ENCODE peak calls at places on chromosomes 6 and 20, in four cellular contexts. One of them, this sample, is unnamed.

GRCh38 chr20:40687384-40688128 is 1.5 kb downstream of the MAFB start:
- DNase-seq in A673: peak; percentile 58
- DNase-seq in Peyer's patch: no peak
- DNase-seq in mammary epithelial cell: peak; percentile 47
- DNase-seq in this sample: peak; percentile 77

GRCh38 chr6:105226598-105227291 is 46.9 kb upstream of the POPDC3 start:
- DNase-seq in A673: no peak
- DNase-seq in Peyer's patch: no peak
- DNase-seq in mammary epithelial cell: no peak
- DNase-seq in this sample: no peak

GRCh38 chr6:109351231-109352132 is 30.8 kb downstream of the CD164 start:
- DNase-seq in A673: no peak
- DNase-seq in Peyer's patch: peak; percentile 63
- DNase-seq in mammary epithelial cell: peak; percentile 32
- DNase-seq in this sample: no peak

GRCh38 chr6:95133578-95133977 is 443.8 kb upstream of the MANEA start:
- DNase-seq in A673: peak; percentile 36
- DNase-seq in Peyer's patch: no peak
- DNase-seq in mammary epithelial cell: peak; percentile 51
- DNase-seq in this sample: no peak

GRCh38 chr20:36252511-36252910 is 16.2 kb downstream of the AAR2 start:
- DNase-seq in A673: no peak
- DNase-seq in Peyer's patch: no peak
- DNase-seq in mammary epithelial cell: peak; percentile 41
- DNase-seq in this sample: no peak

GRCh38 chr20:53444386-53444785 is 149.3 kb downstream of the ZNF217 start:
- DNase-seq in A673: no peak
- DNase-seq in Peyer's patch: no peak
- DNase-seq in mammary epithelial cell: no peak
- DNase-seq in this sample: no peak

GRCh38 chr6:106084106-106084963 is 1.8 kb upstream of the PRDM1 start:
- DNase-seq in A673: peak; percentile 71
- DNase-seq in Peyer's patch: peak; percentile 69
- DNase-seq in mammary epithelial cell: peak; percentile 85
- DNase-seq in this sample: no peak

GRCh38 chr6:31897612-31898199 is at the start of gene EHMT2:
- DNase-seq in A673: peak; percentile 94
- DNase-seq in Peyer's patch: peak; percentile 92
- DNase-seq in mammary epithelial cell: peak; percentile 80
- DNase-seq in this sample: peak; percentile 84

GRCh38 chr6:45422541-45423110 is 44.9 kb upstream of the SUPT3H start:
- DNase-seq in A673: peak; percentile 65
- DNase-seq in Peyer's patch: peak; percentile 80
- DNase-seq in mammary epithelial cell: peak; percentile 57
- DNase-seq in this sample: peak; percentile 39

GRCh38 chr6:107736713-107737396 is 87.3 kb downstream of the SCML4 start:
- DNase-seq in A673: no peak
- DNase-seq in Peyer's patch: no peak
- DNase-seq in mammary epithelial cell: no peak
- DNase-seq in this sample: no peak

GRCh38 chr20:4234128-4234527 is 218.8 kb upstream of the RNF24 start:
- DNase-seq in A673: no peak
- DNase-seq in Peyer's patch: no peak
- DNase-seq in mammary epithelial cell: peak; percentile 45
- DNase-seq in this sample: no peak

GRCh38 chr20:43590036-43590391 is 723 bp upstream of the IFT52 start:
- DNase-seq in A673: no peak
- DNase-seq in Peyer's patch: no peak
- DNase-seq in mammary epithelial cell: no peak
- DNase-seq in this sample: no peak

GRCh38 chr6:20572940-20573339 is 38.7 kb downstream of the CDKAL1 start:
- DNase-seq in A673: peak; percentile 83
- DNase-seq in Peyer's patch: no peak
- DNase-seq in mammary epithelial cell: peak; percentile 25
- DNase-seq in this sample: no peak

GRCh38 chr20:58688414-58688813 is 4.2 kb upstream of the NPEPL1 start:
- DNase-seq in A673: no peak
- DNase-seq in Peyer's patch: no peak
- DNase-seq in mammary epithelial cell: no peak
- DNase-seq in this sample: no peak

GRCh38 chr20:37007898-37008649 is 56.6 kb upstream of the SAMHD1 start:
- DNase-seq in A673: no peak
- DNase-seq in Peyer's patch: no peak
- DNase-seq in mammary epithelial cell: peak; percentile 4
- DNase-seq in this sample: no peak

GRCh38 chr20:58331961-58332551 is 22.5 kb downstream of the RAB22A start:
- DNase-seq in A673: no peak
- DNase-seq in Peyer's patch: no peak
- DNase-seq in mammary epithelial cell: no peak
- DNase-seq in this sample: no peak

GRCh38 chr6:71419954-71420692 is 131.5 kb downstream of the OGFRL1 start:
- DNase-seq in A673: no peak
- DNase-seq in Peyer's patch: no peak
- DNase-seq in mammary epithelial cell: no peak
- DNase-seq in this sample: peak; percentile 72

GRCh38 chr6:131976545-131977061 is 25.4 kb upstream of the CCN2 start:
- DNase-seq in A673: no peak
- DNase-seq in Peyer's patch: no peak
- DNase-seq in mammary epithelial cell: no peak
- DNase-seq in this sample: no peak

GRCh38 chr20:51129201-51129671 is 106.3 kb upstream of the KCNG1 start:
- DNase-seq in A673: no peak
- DNase-seq in Peyer's patch: peak; percentile 55
- DNase-seq in mammary epithelial cell: no peak
- DNase-seq in this sample: no peak

GRCh38 chr20:31607640-31608255 is 2.7 kb downstream of the ID1 start:
- DNase-seq in A673: no peak
- DNase-seq in Peyer's patch: no peak
- DNase-seq in mammary epithelial cell: peak; percentile 12
- DNase-seq in this sample: no peak

GRCh38 chr20:31606928-31607639 is 2.0 kb downstream of the ID1 start:
- DNase-seq in A673: peak; percentile 55
- DNase-seq in Peyer's patch: peak; percentile 57
- DNase-seq in mammary epithelial cell: peak; percentile 55
- DNase-seq in this sample: no peak

GRCh38 chr20:31605902-31606677 is 1.0 kb downstream of the ID1 start:
- DNase-seq in A673: no peak
- DNase-seq in Peyer's patch: peak; percentile 58
- DNase-seq in mammary epithelial cell: peak; percentile 12
- DNase-seq in this sample: no peak

GRCh38 chr20:31605031-31605901 is at the start of gene ID1:
- DNase-seq in A673: peak; percentile 98
- DNase-seq in Peyer's patch: peak; percentile 97
- DNase-seq in mammary epithelial cell: peak; percentile 91
- DNase-seq in this sample: peak; percentile 95

GRCh38 chr20:31606678-31606927 is 1.5 kb downstream of the ID1 start:
- DNase-seq in A673: no peak
- DNase-seq in Peyer's patch: no peak
- DNase-seq in mammary epithelial cell: no peak
- DNase-seq in this sample: no peak
- TF ChIP-seq CTCF in A673: no peak
- TF ChIP-seq CTCF in Peyer's patch: no peak
- TF ChIP-seq CTCF in mammary epithelial cell: no peak
- TF ChIP-seq CTCF in this sample: no peak

DNA sequence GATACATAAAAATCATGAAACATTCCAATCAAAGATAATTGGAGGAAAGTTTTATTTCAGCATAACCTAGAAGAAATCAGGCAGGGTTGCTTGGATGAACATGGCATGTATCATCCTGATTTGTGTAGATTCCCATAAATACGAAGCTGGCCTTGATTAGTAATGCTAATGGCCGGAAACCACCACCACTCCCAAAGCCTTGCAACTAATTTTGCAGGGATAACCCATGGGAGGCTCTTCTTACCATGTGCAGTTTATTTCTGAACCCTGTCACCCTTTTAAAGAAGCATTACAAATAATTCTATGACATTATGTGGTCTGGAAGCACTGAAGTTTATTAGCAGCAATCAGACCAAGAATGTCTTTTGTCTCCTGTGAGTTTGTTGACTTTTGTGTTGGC is 80.8 kb downstream of the AIG1 start:
- DNase-seq in A673: no peak
- DNase-seq in Peyer's patch: no peak
- DNase-seq in mammary epithelial cell: no peak
- DNase-seq in this sample: no peak
- H3K27ac ChIP-seq in A673: no peak overlapping the region
- H3K27ac ChIP-seq in Peyer's patch: no peak overlapping the region
- H3K27ac ChIP-seq in mammary epithelial cell: no peak overlapping the region
- H3K27ac ChIP-seq in this sample: no peak overlapping the region

GRCh38 chr6:27163858-27164257 is 83.6 kb upstream of the PRSS16 start:
- DNase-seq in A673: no peak
- DNase-seq in Peyer's patch: no peak
- DNase-seq in mammary epithelial cell: no peak
- DNase-seq in this sample: no peak

GRCh38 chr6:27168108-27168507 is 79.4 kb upstream of the PRSS16 start:
- DNase-seq in A673: no peak
- DNase-seq in Peyer's patch: no peak
- DNase-seq in mammary epithelial cell: no peak
- DNase-seq in this sample: no peak

DNA sequence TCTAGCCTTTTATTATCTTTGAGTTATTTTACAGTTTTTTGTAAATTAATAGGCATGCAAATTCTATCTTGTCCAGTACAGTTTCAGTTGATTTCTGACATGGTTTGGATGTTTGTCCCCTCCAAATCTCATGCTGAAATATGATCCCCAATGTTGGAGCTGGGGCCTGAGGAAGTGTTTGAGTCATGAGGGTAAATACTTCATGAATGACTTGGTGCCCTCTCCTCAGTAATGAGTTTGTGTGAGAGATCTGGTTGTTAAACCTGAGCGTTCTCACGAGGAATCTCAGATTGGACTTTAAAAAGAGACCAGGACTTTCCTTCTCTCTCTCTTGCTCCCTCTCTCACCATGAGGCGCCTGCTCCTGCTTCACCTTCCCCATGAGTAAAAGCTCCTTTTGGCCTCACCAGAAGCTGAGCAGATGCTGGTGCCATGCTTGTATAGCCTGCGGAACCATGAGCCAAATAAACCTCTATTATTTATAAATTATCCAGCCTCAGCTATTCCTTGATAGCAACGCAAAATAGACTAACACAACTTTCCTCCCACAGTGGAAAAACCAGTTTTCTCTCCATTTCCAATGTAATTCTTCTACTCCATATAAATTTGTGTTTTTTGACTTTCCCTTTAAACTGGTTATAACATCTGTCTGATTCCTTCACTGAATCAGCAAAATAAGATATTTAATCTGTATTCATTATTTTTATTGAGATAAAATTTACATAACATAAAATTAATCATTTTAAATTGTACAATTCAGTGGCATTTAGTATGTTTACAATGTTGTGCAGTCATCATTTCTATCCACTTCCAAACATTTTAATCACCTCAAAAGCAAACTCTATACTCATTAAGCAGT is 78.7 kb upstream of the PRSS16 start:
- DNase-seq in A673: no peak
- DNase-seq in Peyer's patch: no peak
- DNase-seq in mammary epithelial cell: peak; percentile 73
- DNase-seq in this sample: no peak
- H3K4me3 ChIP-seq in A673: no peak overlapping the region
- H3K4me3 ChIP-seq in Peyer's patch: no peak overlapping the region
- H3K4me3 ChIP-seq in mammary epithelial cell: no peak overlapping the region
- H3K4me3 ChIP-seq in this sample: no peak overlapping the region

DNA sequence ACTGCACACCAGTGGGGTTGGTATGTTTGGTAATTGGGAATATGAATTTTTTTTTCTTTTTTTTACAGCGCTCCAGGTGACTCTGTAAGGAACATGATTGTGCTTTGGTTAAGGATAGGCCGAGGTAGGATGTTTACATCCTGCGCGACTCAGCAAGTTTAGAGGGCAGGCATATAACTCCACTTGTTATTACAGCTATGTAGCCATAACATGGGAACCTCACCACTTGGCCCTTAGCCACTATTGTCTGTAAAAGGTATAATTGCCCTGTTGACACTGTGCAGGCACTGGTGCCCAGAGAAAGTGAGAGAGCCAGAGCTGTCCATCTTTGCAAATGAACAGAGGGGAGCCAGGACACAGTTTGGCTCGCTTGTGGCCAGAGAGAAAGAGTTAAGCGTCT is 172.9 kb downstream of the MCHR2 start:
- DNase-seq in A673: no peak
- DNase-seq in Peyer's patch: peak; percentile 52
- DNase-seq in mammary epithelial cell: peak; percentile 28
- DNase-seq in this sample: no peak
- TF ChIP-seq CTCF in A673: no peak
- TF ChIP-seq CTCF in Peyer's patch: no peak
- TF ChIP-seq CTCF in mammary epithelial cell: no peak
- TF ChIP-seq CTCF in this sample: no peak

GRCh38 chr20:39155996-39156395 is 193.9 kb downstream of the DHX35 start:
- DNase-seq in A673: no peak
- DNase-seq in Peyer's patch: no peak
- DNase-seq in mammary epithelial cell: no peak
- DNase-seq in this sample: no peak
- H3K27ac ChIP-seq in A673: no peak overlapping the region
- H3K27ac ChIP-seq in Peyer's patch: no peak overlapping the region
- H3K27ac ChIP-seq in mammary epithelial cell: no peak overlapping the region
- H3K27ac ChIP-seq in this sample: no peak overlapping the region

GRCh38 chr6:85403331-85404015 is 46.4 kb upstream of the NT5E start:
- DNase-seq in A673: peak; percentile 95
- DNase-seq in Peyer's patch: no peak
- DNase-seq in mammary epithelial cell: peak; percentile 81
- DNase-seq in this sample: no peak
- H3K4me3 ChIP-seq in A673: no peak overlapping the region
- H3K4me3 ChIP-seq in Peyer's patch: no peak overlapping the region
- H3K4me3 ChIP-seq in mammary epithelial cell: no peak overlapping the region
- H3K4me3 ChIP-seq in this sample: no peak overlapping the region

DNA sequence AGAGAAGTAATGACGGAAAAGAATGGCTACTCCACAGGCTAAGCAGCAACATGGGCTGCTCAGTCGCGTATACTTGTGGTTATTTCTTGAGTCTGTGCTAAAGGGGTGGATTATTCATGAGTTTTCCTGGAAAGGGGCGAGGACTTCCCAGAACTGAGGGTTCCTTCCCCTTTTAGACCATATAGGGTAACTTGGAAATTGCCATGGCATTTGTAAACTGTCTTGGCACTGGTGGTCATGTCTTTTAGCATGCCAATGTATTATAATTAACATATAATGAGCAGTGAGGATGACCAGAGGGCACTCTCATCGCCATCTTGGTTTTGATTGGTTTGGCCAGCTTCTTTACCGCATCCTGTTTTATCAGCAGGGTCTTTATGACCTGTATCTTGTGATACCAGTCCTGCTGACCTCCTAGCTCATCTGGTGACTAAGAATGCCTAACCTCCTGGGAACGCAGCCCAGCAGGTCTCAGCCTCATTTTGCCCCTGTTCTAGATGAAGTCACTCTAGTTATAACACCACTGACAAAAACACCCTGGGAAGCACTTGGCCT is 11.4 kb downstream of the LBP start:
- DNase-seq in A673: no peak
- DNase-seq in Peyer's patch: no peak
- DNase-seq in mammary epithelial cell: peak; percentile 28
- DNase-seq in this sample: no peak
- TF ChIP-seq CTCF in A673: no peak
- TF ChIP-seq CTCF in Peyer's patch: no peak
- TF ChIP-seq CTCF in mammary epithelial cell: no peak
- TF ChIP-seq CTCF in this sample: no peak

DNA sequence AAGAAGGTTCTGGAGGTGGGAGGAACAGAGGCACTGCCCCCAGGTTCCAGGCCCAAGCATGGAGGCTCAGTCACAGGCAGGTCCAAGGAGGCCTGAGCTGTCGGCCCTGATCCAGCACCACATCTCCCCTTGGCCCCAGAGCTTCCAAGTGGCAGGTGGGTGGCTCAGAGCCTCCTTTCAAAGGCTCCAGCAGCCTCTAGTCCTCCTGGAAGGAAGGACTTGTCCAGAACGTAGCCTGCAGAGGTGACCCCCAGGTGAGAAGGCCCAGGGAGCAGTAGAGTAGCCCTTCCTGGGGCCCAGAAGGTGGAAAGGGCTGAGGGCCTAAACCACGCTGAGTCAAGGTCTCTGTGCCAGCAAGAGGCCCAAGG is 7.7 kb downstream of the TFEB start:
- DNase-seq in A673: no peak
- DNase-seq in Peyer's patch: no peak
- DNase-seq in mammary epithelial cell: no peak
- DNase-seq in this sample: no peak
- H3K27ac ChIP-seq in A673: no peak overlapping the region
- H3K27ac ChIP-seq in Peyer's patch: peak overlapping the region; percentile 75
- H3K27ac ChIP-seq in mammary epithelial cell: no peak overlapping the region
- H3K27ac ChIP-seq in this sample: peak overlapping the region; percentile 76

This sample was measured in left ventricle myocardium inferior.